ENCODE peak calls at places on chromosomes 6 and 20, in eight cellular contexts. F is H1; I is pancreas; O is tibial artery; B is heart right ventricle; V is CD4-positive, alpha-beta T cell; X is adrenal gland; R is PC-9. T is an unnamed sample.

GRCh38 chr6:35728663-35729348 is 8.0 kb upstream of the ARMC12 start:
- DNase-seq in V (no peak), B (peak), F (no peak), O (peak), X (no peak), I (no peak), R (no peak), T (no peak)

GRCh38 chr20:19628570-19629134 is 129.4 kb upstream of the RIN2 start:
- DNase-seq in B (peak), R (peak), V (no peak), I (peak), O (no peak), X (peak), F (peak), T (no peak)

GRCh38 chr6:37256692-37257319 is 766 bp upstream of the TBC1D22B start:
- DNase-seq in X (no peak), I (no peak), R (peak), F (no peak), O (no peak), B (no peak), V (no peak), T (no peak)

GRCh38 chr6:146041282-146041681 is 12.4 kb downstream of the GRM1 start:
- DNase-seq in I (no peak), B (no peak), X (no peak), O (no peak), V (no peak), R (no peak), F (peak), T (no peak)

GRCh38 chr6:115870464-115870863 is 190.2 kb downstream of the FRK start:
- DNase-seq in R (no peak), F (no peak), V (no peak), O (no peak), B (no peak), X (no peak), I (no peak), T (no peak)

GRCh38 chr20:1943267-1944002 is 48.2 kb downstream of the SIRPA start:
- DNase-seq in F (no peak), R (no peak), V (no peak), X (no peak), O (peak), I (no peak), B (no peak), T (no peak)

GRCh38 chr6:54892831-54893230 is 46.3 kb downstream of the FAM83B start:
- DNase-seq in F (no peak), O (no peak), I (no peak), V (no peak), X (no peak), R (peak), B (no peak), T (no peak)

GRCh38 chr6:6005467-6006427 is 978 bp downstream of the NRN1 start:
- DNase-seq in X (no peak), I (no peak), B (no peak), O (no peak), V (no peak), F (no peak), R (no peak), T (no peak)

GRCh38 chr20:38418509-38419204 is 16.5 kb downstream of the SNHG17 start:
- DNase-seq in V (no peak), R (no peak), O (no peak), X (no peak), B (peak), F (no peak), I (no peak), T (no peak)

GRCh38 chr6:168603234-168603633 is 162.2 kb downstream of the SMOC2 start:
- DNase-seq in F (peak), V (no peak), R (no peak), O (peak), B (no peak), I (no peak), X (no peak), T (no peak)

GRCh38 chr6:112571886-112572285 is 224.8 kb downstream of the RFPL4B start:
- DNase-seq in F (no peak), O (no peak), V (no peak), B (no peak), R (no peak), X (no peak), I (no peak), T (no peak)

GRCh38 chr6:43308101-43308989 is at the start of gene CRIP3:
- DNase-seq in V (peak), X (no peak), F (peak), I (peak), R (peak), B (peak), O (no peak), T (peak)
- TF ChIP-seq CTCF in V (peak), X (no peak), F (no peak), I (peak), R (peak), B (no peak), O (no peak), T (no peak)

DNA sequence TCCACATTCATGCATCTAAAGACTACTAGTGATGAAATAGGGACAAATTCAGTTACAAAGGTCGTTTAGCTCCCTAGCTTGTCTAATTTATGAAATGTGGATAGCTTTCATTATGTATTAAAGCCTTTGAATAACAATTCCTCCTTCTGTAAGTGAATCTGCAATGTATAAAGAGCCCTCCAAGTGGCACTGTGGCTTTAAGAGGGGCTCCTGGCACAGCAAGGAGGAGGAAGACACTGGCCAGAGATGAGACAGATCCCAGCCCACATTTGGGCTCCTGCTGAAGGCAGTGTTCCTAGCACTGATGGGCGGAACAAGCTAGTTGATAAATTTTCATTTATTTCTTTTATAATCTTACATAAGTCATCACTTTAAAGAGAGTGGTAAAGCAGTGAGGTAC is 17.6 kb upstream of the FUCA2 start:
- DNase-seq in B (no peak), O (no peak), I (no peak), V (no peak), X (no peak), F (no peak), R (no peak), T (no peak)
- TF ChIP-seq CTCF in B (no peak), O (no peak), I (no peak), V (peak), X (no peak), F (no peak), R (no peak), T (no peak)

GRCh38 chr6:117907600-117908245 is 659 bp downstream of the SLC35F1 start:
- DNase-seq in I (peak), V (no peak), R (no peak), X (peak), O (no peak), B (no peak), F (peak), T (no peak)

GRCh38 chr6:117906454-117906904 is 585 bp upstream of the SLC35F1 start:
- DNase-seq in I (no peak), X (no peak), B (no peak), V (no peak), O (no peak), F (no peak), R (no peak), T (no peak)

GRCh38 chr6:117908246-117909107 is 1.4 kb downstream of the SLC35F1 start:
- DNase-seq in V (no peak), R (no peak), B (no peak), I (no peak), F (no peak), O (no peak), X (no peak), T (no peak)

GRCh38 chr6:117909638-117910037 is 2.6 kb downstream of the SLC35F1 start:
- DNase-seq in R (no peak), X (no peak), I (no peak), F (no peak), B (no peak), O (no peak), V (no peak), T (no peak)

DNA sequence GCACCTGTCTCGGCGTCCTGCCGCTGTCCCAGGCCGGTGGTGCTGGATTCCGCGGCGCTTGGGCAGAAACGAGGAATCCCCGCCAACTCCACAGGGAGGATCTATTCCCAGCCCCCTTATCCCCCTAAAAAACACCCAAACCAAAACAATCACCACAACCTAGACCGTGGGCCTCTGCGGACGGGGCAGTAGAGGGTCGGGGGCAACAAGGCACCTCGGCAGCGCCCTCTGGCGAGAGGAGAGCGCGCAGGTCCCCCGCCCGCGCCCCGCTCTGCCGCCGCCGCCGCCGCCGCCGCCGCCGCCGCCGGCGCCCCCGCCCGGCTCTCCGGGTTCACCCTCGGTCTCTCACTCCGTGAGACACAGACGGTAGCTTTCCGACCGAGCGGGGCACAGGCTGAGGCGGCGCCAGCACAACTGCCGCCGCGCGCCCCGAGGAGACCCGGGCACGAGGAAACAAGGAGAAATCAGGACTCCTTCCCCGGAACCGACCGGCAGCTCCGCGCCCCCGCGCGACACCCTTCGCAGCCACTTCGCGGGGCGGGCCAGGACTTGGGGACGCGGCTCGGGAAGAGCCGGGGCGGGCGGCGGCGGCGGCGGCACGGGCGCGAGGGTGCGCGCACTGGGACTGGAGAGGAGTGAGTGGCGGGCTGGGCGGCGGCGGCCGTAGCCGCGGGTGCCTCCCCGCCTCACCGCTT is at the start of gene SLC35F1:
- DNase-seq in R (no peak), B (peak), V (no peak), X (peak), I (peak), F (peak), O (no peak), T (peak)
- TF ChIP-seq CTCF in R (no peak), B (no peak), V (no peak), X (peak), I (no peak), F (peak), O (no peak), T (no peak)

GRCh38 chr6:136337606-136338005 is 48.0 kb upstream of the BCLAF1 start:
- DNase-seq in I (no peak), F (no peak), X (no peak), O (no peak), R (no peak), B (no peak), V (no peak), T (no peak)

GRCh38 chr6:136334465-136334846 is 44.8 kb upstream of the BCLAF1 start:
- DNase-seq in F (no peak), X (no peak), I (no peak), V (no peak), O (no peak), B (no peak), R (no peak), T (no peak)

GRCh38 chr6:136335736-136336362 is 46.2 kb upstream of the BCLAF1 start:
- DNase-seq in B (no peak), F (no peak), R (no peak), X (no peak), O (no peak), I (no peak), V (no peak), T (no peak)

GRCh38 chr6:136333824-136334464 is 44.3 kb upstream of the BCLAF1 start:
- DNase-seq in B (no peak), V (no peak), R (no peak), F (no peak), O (no peak), I (no peak), X (no peak), T (no peak)

GRCh38 chr6:136334853-136335252 is 45.2 kb upstream of the BCLAF1 start:
- DNase-seq in R (no peak), O (no peak), I (no peak), X (no peak), V (no peak), F (peak), B (no peak), T (no peak)
- TF ChIP-seq CTCF in R (peak), O (no peak), I (no peak), X (no peak), V (no peak), F (peak), B (no peak), T (no peak)

GRCh38 chr6:169950558-169950957 is 199.1 kb downstream of the ERMARD start:
- DNase-seq in I (no peak), O (no peak), B (no peak), F (no peak), V (no peak), R (no peak), X (no peak), T (peak)
- TF ChIP-seq CTCF in I (no peak), O (no peak), B (peak), F (peak), V (peak), R (peak), X (peak), T (no peak)

T was measured in activated B cell treated with CpG ODN at 0.5 μM for 24 hours.